ENCODE peak calls at places on chromosomes 7 and 10, in six cellular contexts. A is neural crest cell, C is nucleus accumbens, U is stromal cell of bone marrow, K is GM23248, Q is kidney tubule cell. Z is an unnamed sample.

GRCh38 chr7:72078301-72078700 is 333.8 kb downstream of the CALN1 start:
- DNase-seq in A (no peak), U (no peak), C (no peak), K (no peak), Q (no peak), Z (no peak)

GRCh38 chr10:97149065-97149680 is 36.6 kb downstream of the SLIT1 start:
- DNase-seq in A (no peak), U (no peak), K (no peak), C (no peak), Q (no peak), Z (no peak)

GRCh38 chr7:110534241-110534931 is 556.5 kb upstream of the LRRN3 start:
- DNase-seq in Q (peak; percentile 48), K (peak; percentile 53), C (no peak), A (no peak), U (peak; percentile 18), Z (peak; percentile 15)

GRCh38 chr7:26278769-26279168 is 12.9 kb upstream of the SNX10 start:
- DNase-seq in Q (peak; percentile 63), C (no peak), K (peak; percentile 52), U (no peak), A (no peak), Z (peak; percentile 36)

GRCh38 chr10:4635394-4635793 is 190.6 kb upstream of the AKR1E2 start:
- DNase-seq in Q (no peak), K (peak; percentile 60), U (no peak), A (no peak), C (no peak), Z (no peak)

GRCh38 chr10:131847241-131847783 is 53.5 kb upstream of the PPP2R2D start:
- DNase-seq in C (no peak), Q (no peak), K (no peak), A (no peak), U (no peak), Z (no peak)

GRCh38 chr7:42264702-42265101 is 27.7 kb upstream of the GLI3 start:
- DNase-seq in A (no peak), U (no peak), K (no peak), C (no peak), Q (no peak), Z (no peak)

GRCh38 chr7:1678571-1679325 is 8.7 kb downstream of the ELFN1 start:
- DNase-seq in Q (no peak), A (no peak), K (no peak), C (no peak), U (no peak), Z (no peak)

GRCh38 chr7:93923291-93923690 is 1.8 kb downstream of the GNG11 start:
- DNase-seq in A (no peak), K (no peak), U (peak; percentile 59), Q (peak; percentile 22), C (no peak), Z (peak; percentile 40)

GRCh38 chr7:333399-333776 is 43.4 kb downstream of the FOXL3 start:
- DNase-seq in A (no peak), K (peak; percentile 48), C (no peak), U (no peak), Q (peak; percentile 48), Z (peak; percentile 89)

GRCh38 chr10:92242910-92243671 is 47.8 kb downstream of the CPEB3 start:
- DNase-seq in C (peak; percentile 38), U (no peak), A (peak; percentile 28), K (peak; percentile 11), Q (peak; percentile 72), Z (peak; percentile 81)

GRCh38 chr7:87886875-87887274 is 10.6 kb downstream of the DBF4 start:
- DNase-seq in C (no peak), U (peak; percentile 17), K (peak; percentile 58), A (no peak), Q (peak; percentile 42), Z (peak; percentile 59)

GRCh38 chr7:92767427-92767826 is 68.9 kb downstream of the CDK6 start:
- DNase-seq in K (peak; percentile 64), Q (peak; percentile 45), C (no peak), A (no peak), U (no peak), Z (peak; percentile 70)

GRCh38 chr7:13155188-13155587 is 467.8 kb downstream of the ARL4A start:
- DNase-seq in A (no peak), C (no peak), K (no peak), U (no peak), Q (no peak), Z (no peak)

GRCh38 chr7:94050046-94050445 is 45.9 kb upstream of the BET1 start:
- DNase-seq in A (no peak), U (no peak), Q (no peak), C (no peak), K (no peak), Z (no peak)

GRCh38 chr10:91787258-91787657 is 11.0 kb upstream of the TNKS2 start:
- DNase-seq in U (no peak), C (no peak), A (no peak), Q (no peak), K (no peak), Z (no peak)

GRCh38 chr7:26346611-26347200 is 55.0 kb downstream of the SNX10 start:
- DNase-seq in Q (peak; percentile 96), C (no peak), A (no peak), K (peak; percentile 74), U (peak; percentile 30), Z (no peak)

GRCh38 chr10:52266858-52267257 is 47.2 kb upstream of the DKK1 start:
- DNase-seq in K (no peak), Q (no peak), C (no peak), A (no peak), U (no peak), Z (no peak)

GRCh38 chr10:75502389-75502788 is 71.0 kb downstream of the LRMDA start:
- DNase-seq in K (no peak), U (no peak), C (no peak), Q (no peak), A (no peak), Z (no peak)

GRCh38 chr10:78253072-78253853 is 219.6 kb downstream of the RPS24 start:
- DNase-seq in U (no peak), C (no peak), Q (no peak), K (no peak), A (no peak), Z (no peak)

GRCh38 chr10:85622425-85622824 is 744.2 kb downstream of the GRID1 start:
- DNase-seq in C (no peak), K (no peak), A (no peak), U (no peak), Q (no peak), Z (no peak)

GRCh38 chr7:37342665-37343471 is 105.8 kb downstream of the ELMO1 start:
- DNase-seq in C (no peak), U (no peak), A (no peak), K (no peak), Q (no peak), Z (no peak)

GRCh38 chr10:49598986-49599385 is 11.1 kb upstream of the SLC18A3 start:
- DNase-seq in U (no peak), Q (no peak), A (no peak), K (peak; percentile 46), C (no peak), Z (no peak)

GRCh38 chr7:15839415-15840100 is 153.1 kb upstream of the MEOX2 start:
- DNase-seq in U (no peak), A (peak; percentile 3), Q (peak; percentile 37), K (peak; percentile 46), C (no peak), Z (peak; percentile 73)

GRCh38 chr7:148911626-148912025 is 27.5 kb upstream of the EZH2 start:
- DNase-seq in Q (peak; percentile 18), K (no peak), A (no peak), C (no peak), U (no peak), Z (no peak)

GRCh38 chr10:121873236-121873635 is 54.6 kb downstream of the ATE1 start:
- DNase-seq in A (no peak), C (no peak), U (no peak), Q (no peak), K (no peak), Z (no peak)

GRCh38 chr7:152366662-152367061 is 69.1 kb downstream of the KMT2C start:
- DNase-seq in C (no peak), U (no peak), Q (peak; percentile 57), K (no peak), A (no peak), Z (no peak)

GRCh38 chr7:23938937-23939552 is 229.0 kb downstream of the STK31 start:
- DNase-seq in A (peak; percentile 30), C (no peak), U (no peak), Q (peak; percentile 56), K (peak; percentile 45), Z (peak; percentile 76)

GRCh38 chr7:147199868-147200267 is 1083.3 kb downstream of the CNTNAP2 start:
- DNase-seq in Q (no peak), K (no peak), A (no peak), U (no peak), C (no peak), Z (no peak)

GRCh38 chr7:87876759-87877234 is 504 bp downstream of the DBF4 start:
- DNase-seq in K (peak; percentile 88), C (no peak), Q (peak; percentile 70), A (peak; percentile 35), U (peak; percentile 31), Z (peak; percentile 78)

GRCh38 chr10:115491526-115492140 is 398.5 kb downstream of the ATRNL1 start:
- DNase-seq in U (no peak), Q (no peak), C (no peak), K (no peak), A (no peak), Z (no peak)

GRCh38 chr7:103347507-103348267 is at the start of gene PSMC2:
- DNase-seq in U (peak; percentile 89), K (peak; percentile 93), A (peak; percentile 69), C (peak; percentile 67), Q (peak; percentile 91), Z (peak; percentile 97)

GRCh38 chr10:29731760-29732159 is 97.0 kb upstream of the SVIL start:
- DNase-seq in A (peak; percentile 31), K (no peak), C (no peak), U (no peak), Q (no peak), Z (no peak)

GRCh38 chr7:134701272-134701671 is 54.6 kb downstream of the BPGM start:
- DNase-seq in A (no peak), C (no peak), Q (peak; percentile 41), U (no peak), K (peak; percentile 63), Z (peak; percentile 46)

GRCh38 chr7:157017639-157018327 is 7.3 kb upstream of the MNX1 start:
- DNase-seq in U (no peak), K (no peak), Q (no peak), C (no peak), A (no peak), Z (no peak)

GRCh38 chr7:142909921-142910521 is 23.5 kb downstream of the TRPV5 start:
- DNase-seq in Q (peak; percentile 32), K (no peak), C (no peak), A (no peak), U (no peak), Z (no peak)

GRCh38 chr7:149682038-149682437 is 91.3 kb downstream of the ZNF467 start:
- DNase-seq in K (no peak), A (no peak), C (no peak), U (no peak), Q (no peak), Z (no peak)

GRCh38 chr10:42932735-42933453 is 144.0 kb upstream of the RET start:
- DNase-seq in K (no peak), A (peak; percentile 42), C (no peak), U (no peak), Q (no peak), Z (no peak)